ENCODE peak calls at places on chromosomes 7 and 10, in four cellular contexts. One of them, this sample, is unnamed.

GRCh38 chr10:128111686-128112085 is 14.5 kb downstream of the MKI67 start:
- DNase-seq in A549: no peak
- DNase-seq in endothelial cell of umbilical vein: no peak
- DNase-seq in HepG2: no peak
- DNase-seq in this sample: no peak

GRCh38 chr7:38858281-38858884 is 50.6 kb downstream of the VPS41 start:
- DNase-seq in A549: no peak
- DNase-seq in endothelial cell of umbilical vein: peak
- DNase-seq in HepG2: no peak
- DNase-seq in this sample: no peak

GRCh38 chr7:36109013-36109627 is 43.9 kb upstream of the EEPD1 start:
- DNase-seq in A549: no peak
- DNase-seq in endothelial cell of umbilical vein: no peak
- DNase-seq in HepG2: no peak
- DNase-seq in this sample: no peak

GRCh38 chr10:111430070-111430469 is 353.2 kb downstream of the ADRA2A start:
- DNase-seq in A549: no peak
- DNase-seq in endothelial cell of umbilical vein: no peak
- DNase-seq in HepG2: no peak
- DNase-seq in this sample: no peak

GRCh38 chr10:43695321-43695720 is 46.6 kb upstream of the ZNF32 start:
- DNase-seq in A549: no peak
- DNase-seq in endothelial cell of umbilical vein: no peak
- DNase-seq in HepG2: no peak
- DNase-seq in this sample: no peak

GRCh38 chr10:126518186-126519080 is 130.2 kb upstream of the ADAM12 start:
- DNase-seq in A549: no peak
- DNase-seq in endothelial cell of umbilical vein: no peak
- DNase-seq in HepG2: no peak
- DNase-seq in this sample: no peak

GRCh38 chr7:91266931-91267557 is 2.8 kb downstream of the FZD1 start:
- DNase-seq in A549: no peak
- DNase-seq in endothelial cell of umbilical vein: no peak
- DNase-seq in HepG2: no peak
- DNase-seq in this sample: no peak

GRCh38 chr10:70600512-70601395 is 1.8 kb downstream of the PRF1 start:
- DNase-seq in A549: no peak
- DNase-seq in endothelial cell of umbilical vein: no peak
- DNase-seq in HepG2: no peak
- DNase-seq in this sample: no peak

GRCh38 chr10:113485801-113486200 is 67.1 kb upstream of the HABP2 start:
- DNase-seq in A549: no peak
- DNase-seq in endothelial cell of umbilical vein: no peak
- DNase-seq in HepG2: no peak
- DNase-seq in this sample: no peak

GRCh38 chr10:85638797-85639196 is 727.8 kb downstream of the GRID1 start:
- DNase-seq in A549: no peak
- DNase-seq in endothelial cell of umbilical vein: no peak
- DNase-seq in HepG2: no peak
- DNase-seq in this sample: no peak

GRCh38 chr7:103752995-103753394 is 236.5 kb downstream of the RELN start:
- DNase-seq in A549: no peak
- DNase-seq in endothelial cell of umbilical vein: peak
- DNase-seq in HepG2: no peak
- DNase-seq in this sample: no peak

GRCh38 chr7:96599288-96599936 is 110.2 kb downstream of the SEM1 start:
- DNase-seq in A549: no peak
- DNase-seq in endothelial cell of umbilical vein: no peak
- DNase-seq in HepG2: no peak
- DNase-seq in this sample: no peak

GRCh38 chr10:97138174-97138573 is 47.6 kb downstream of the SLIT1 start:
- DNase-seq in A549: peak
- DNase-seq in endothelial cell of umbilical vein: no peak
- DNase-seq in HepG2: peak
- DNase-seq in this sample: no peak

GRCh38 chr7:129875745-129876411 is 76.9 kb downstream of the UBE2H start:
- DNase-seq in A549: peak
- DNase-seq in endothelial cell of umbilical vein: peak
- DNase-seq in HepG2: no peak
- DNase-seq in this sample: no peak

GRCh38 chr7:107830410-107830809 is 27.4 kb upstream of the SLC26A3 start:
- DNase-seq in A549: no peak
- DNase-seq in endothelial cell of umbilical vein: no peak
- DNase-seq in HepG2: no peak
- DNase-seq in this sample: no peak
- TF ChIP-seq MYC in A549: no peak
- TF ChIP-seq MYC in endothelial cell of umbilical vein: no peak
- TF ChIP-seq MYC in HepG2: no peak
- TF ChIP-seq MYC in this sample: no peak

GRCh38 chr7:33970566-33970965 is 65.2 kb downstream of the BMPER start:
- DNase-seq in A549: no peak
- DNase-seq in endothelial cell of umbilical vein: no peak
- DNase-seq in HepG2: no peak
- DNase-seq in this sample: no peak

GRCh38 chr7:33968591-33968990 is 63.3 kb downstream of the BMPER start:
- DNase-seq in A549: no peak
- DNase-seq in endothelial cell of umbilical vein: no peak
- DNase-seq in HepG2: no peak
- DNase-seq in this sample: no peak

GRCh38 chr7:33961948-33962347 is 56.6 kb downstream of the BMPER start:
- DNase-seq in A549: no peak
- DNase-seq in endothelial cell of umbilical vein: no peak
- DNase-seq in HepG2: no peak
- DNase-seq in this sample: no peak

GRCh38 chr7:33964417-33965115 is 59.2 kb downstream of the BMPER start:
- DNase-seq in A549: no peak
- DNase-seq in endothelial cell of umbilical vein: no peak
- DNase-seq in HepG2: no peak
- DNase-seq in this sample: no peak

GRCh38 chr7:33965116-33965827 is 59.9 kb downstream of the BMPER start:
- DNase-seq in A549: no peak
- DNase-seq in endothelial cell of umbilical vein: no peak
- DNase-seq in HepG2: no peak
- DNase-seq in this sample: no peak
- TF ChIP-seq MAX in A549: no peak
- TF ChIP-seq MAX in endothelial cell of umbilical vein: no peak
- TF ChIP-seq MAX in HepG2: no peak
- TF ChIP-seq MAX in this sample: no peak

DNA sequence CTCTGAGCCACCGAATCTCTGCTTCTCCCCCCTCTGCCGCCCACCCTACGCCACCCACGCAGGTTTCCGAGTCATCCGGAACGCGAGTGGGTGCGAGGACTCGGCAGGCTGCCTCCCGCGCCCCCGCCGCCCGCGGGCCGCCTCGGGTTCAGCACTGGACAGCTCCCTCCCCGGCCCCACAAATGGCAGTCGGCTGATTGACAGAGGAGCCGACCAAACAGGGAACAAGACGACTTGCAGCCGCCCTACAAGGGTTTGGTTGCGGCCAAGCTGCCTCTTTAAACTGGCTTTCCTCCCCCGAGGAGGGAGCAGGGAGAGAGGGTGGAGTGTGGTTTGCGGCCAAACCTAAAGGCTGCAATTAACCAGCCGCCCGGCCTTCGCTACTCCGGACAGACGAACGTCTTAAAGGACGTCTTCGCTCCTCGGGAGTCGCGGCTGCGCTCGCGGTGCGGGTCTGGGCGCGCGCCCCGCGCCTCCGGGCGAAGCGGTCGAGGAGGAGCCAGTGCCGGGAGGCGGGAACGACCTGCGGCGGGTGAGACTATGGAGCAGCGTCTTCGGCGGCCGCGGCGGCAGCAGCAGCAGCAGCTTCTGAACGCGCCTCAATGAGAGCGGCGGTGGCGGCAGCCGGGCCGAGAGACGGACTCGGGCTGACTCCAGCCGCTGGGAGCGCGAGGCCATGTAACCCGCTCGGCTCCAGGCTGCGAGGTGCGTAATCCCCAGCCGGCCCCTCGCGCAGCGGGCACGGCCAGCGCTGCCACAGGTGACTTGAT is at the start of gene GPR158:
- DNase-seq in A549: peak
- DNase-seq in endothelial cell of umbilical vein: peak
- DNase-seq in HepG2: peak
- DNase-seq in this sample: peak
- TF ChIP-seq MYC in A549: no peak
- TF ChIP-seq MYC in endothelial cell of umbilical vein: no peak
- TF ChIP-seq MYC in HepG2: no peak
- TF ChIP-seq MYC in this sample: no peak

DNA sequence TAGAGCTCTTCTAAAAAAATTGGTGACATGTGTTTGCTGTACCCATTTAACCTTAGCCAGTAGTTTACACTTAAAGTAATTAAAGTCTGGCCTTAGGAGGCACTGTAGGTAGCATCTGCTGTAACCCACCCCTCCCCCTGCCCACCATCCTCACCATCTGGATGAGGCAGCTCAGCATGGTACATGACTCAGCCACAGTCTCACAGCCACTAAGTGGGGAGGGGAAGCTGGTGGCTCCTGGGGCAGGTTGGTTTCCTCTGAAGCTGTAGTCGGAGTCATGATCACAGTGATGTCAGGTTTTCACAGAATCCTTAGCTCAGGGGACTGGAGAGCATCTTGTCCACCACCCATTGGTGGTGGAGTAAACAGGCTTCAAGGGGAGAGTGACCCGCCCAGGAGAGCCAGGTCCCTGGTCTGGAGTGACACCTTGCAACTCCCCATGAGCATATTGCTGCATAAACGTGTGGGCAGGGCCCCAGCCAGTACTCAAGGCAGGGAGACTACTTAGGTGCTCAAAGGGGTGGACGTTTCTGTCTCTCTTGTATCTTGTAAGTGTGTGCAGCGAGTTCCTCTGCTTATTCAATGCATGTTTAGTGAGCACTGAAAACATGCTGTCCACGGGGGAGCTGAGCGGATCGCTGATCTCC is 125.9 kb downstream of the GRK5 start:
- DNase-seq in A549: no peak
- DNase-seq in endothelial cell of umbilical vein: peak
- DNase-seq in HepG2: no peak
- DNase-seq in this sample: peak
- TF ChIP-seq MAX in A549: no peak
- TF ChIP-seq MAX in endothelial cell of umbilical vein: no peak
- TF ChIP-seq MAX in HepG2: no peak
- TF ChIP-seq MAX in this sample: no peak

GRCh38 chr7:28020302-28020940 is 160.2 kb downstream of the JAZF1 start:
- DNase-seq in A549: peak
- DNase-seq in endothelial cell of umbilical vein: peak
- DNase-seq in HepG2: peak
- DNase-seq in this sample: peak
- TF ChIP-seq MYC in A549: no peak
- TF ChIP-seq MYC in endothelial cell of umbilical vein: no peak
- TF ChIP-seq MYC in HepG2: no peak
- TF ChIP-seq MYC in this sample: peak

DNA sequence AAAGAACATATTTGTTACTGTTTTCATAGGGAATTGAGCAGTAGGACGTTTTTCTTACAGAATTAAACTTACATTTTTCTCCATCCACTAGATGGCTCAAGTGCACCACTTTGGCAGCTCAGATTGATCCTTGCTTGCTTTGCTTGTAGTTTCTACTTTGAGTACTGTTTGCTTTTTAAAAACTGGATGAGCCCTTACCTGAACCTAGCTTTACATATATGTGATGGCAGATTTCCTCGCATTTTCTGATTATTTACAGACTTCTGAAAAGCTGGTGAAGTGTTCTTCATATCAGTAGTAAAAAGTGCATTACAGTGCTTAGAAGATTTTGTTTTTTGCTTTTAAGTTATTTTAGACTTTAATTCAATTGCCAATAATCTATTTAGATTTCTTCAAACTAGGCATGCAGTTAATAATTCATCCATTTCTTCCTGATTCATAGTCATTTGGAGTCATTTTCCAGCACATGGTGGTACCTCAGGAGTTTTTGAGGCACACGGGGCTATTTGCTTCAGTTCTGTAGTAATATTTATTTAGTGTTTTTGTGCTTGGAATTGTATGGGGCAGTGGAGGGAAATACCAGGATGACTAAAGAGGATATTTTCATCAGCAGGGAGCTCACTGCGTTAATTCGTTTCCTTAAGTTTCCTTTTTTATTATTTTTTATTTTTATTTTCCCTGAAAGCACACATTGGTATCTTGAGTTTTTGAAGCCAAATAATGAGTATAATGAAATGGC is 57.3 kb downstream of the MAPK8 start:
- DNase-seq in A549: peak
- DNase-seq in endothelial cell of umbilical vein: peak
- DNase-seq in HepG2: peak
- DNase-seq in this sample: peak
- TF ChIP-seq MAX in A549: no peak
- TF ChIP-seq MAX in endothelial cell of umbilical vein: no peak
- TF ChIP-seq MAX in HepG2: no peak
- TF ChIP-seq MAX in this sample: no peak

DNA sequence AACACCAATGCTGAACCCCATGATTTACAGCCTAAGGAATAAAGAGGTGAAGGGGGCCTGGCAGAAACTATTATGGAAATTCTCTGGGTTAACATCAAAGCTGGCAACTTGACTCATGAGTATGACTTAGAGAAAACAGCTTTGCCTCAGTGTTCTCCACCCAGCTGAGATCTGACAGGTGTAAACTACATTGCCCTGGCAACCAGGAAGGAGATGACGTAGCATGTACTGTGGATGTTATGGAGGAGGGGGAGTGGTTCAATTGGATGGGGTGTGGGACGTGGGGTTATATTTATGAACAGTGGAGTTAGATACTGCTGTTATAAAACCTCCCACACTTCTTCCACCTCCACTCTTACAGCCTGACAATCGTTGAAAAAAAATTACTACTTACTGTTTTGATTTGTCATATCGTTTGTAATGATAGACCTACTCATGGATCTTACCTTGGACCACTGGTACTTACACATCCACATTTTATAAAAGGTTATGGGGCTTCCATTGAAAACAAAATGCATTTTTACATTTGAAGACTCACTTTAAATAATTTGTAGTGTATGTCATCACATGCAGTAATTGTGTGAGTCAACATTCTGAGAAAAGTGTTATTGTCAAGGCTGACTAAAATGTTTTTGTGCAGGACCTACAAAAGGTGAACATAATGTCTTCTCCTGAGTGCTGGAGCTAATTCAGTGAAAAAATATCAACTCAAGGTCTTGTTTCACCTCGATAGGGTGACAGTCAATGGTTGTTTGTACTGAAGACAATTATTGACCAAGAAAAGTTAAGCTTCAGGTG is 6.4 kb downstream of the OR2F1 start:
- DNase-seq in A549: no peak
- DNase-seq in endothelial cell of umbilical vein: no peak
- DNase-seq in HepG2: no peak
- DNase-seq in this sample: no peak
- TF ChIP-seq MYC in A549: no peak
- TF ChIP-seq MYC in endothelial cell of umbilical vein: no peak
- TF ChIP-seq MYC in HepG2: no peak
- TF ChIP-seq MYC in this sample: no peak

GRCh38 chr7:22890773-22891172 is 68.1 kb upstream of the TOMM7 start:
- DNase-seq in A549: no peak
- DNase-seq in endothelial cell of umbilical vein: no peak
- DNase-seq in HepG2: no peak
- DNase-seq in this sample: no peak

GRCh38 chr7:22884911-22885823 is 62.5 kb upstream of the TOMM7 start:
- DNase-seq in A549: no peak
- DNase-seq in endothelial cell of umbilical vein: no peak
- DNase-seq in HepG2: no peak
- DNase-seq in this sample: peak

GRCh38 chr7:22885824-22886255 is 63.2 kb upstream of the TOMM7 start:
- DNase-seq in A549: no peak
- DNase-seq in endothelial cell of umbilical vein: no peak
- DNase-seq in HepG2: no peak
- DNase-seq in this sample: peak
- TF ChIP-seq MAX in A549: no peak
- TF ChIP-seq MAX in endothelial cell of umbilical vein: no peak
- TF ChIP-seq MAX in HepG2: no peak
- TF ChIP-seq MAX in this sample: peak